ENCODE peak calls at places on chromosomes 2 and 18, in nine cellular contexts. One of them, this sample, is unnamed.

GRCh38 chr2:38806001-38806400 is 28.0 kb downstream of the GEMIN6 start:
- DNase-seq in Right ventricle myocardium superior: no peak
- DNase-seq in fibroblast of lung: no peak
- DNase-seq in NCI-H1092 treated with DMSO at 0.1 percent for 48 hours: no peak
- DNase-seq in HL-60: no peak
- DNase-seq in occipital lobe: no peak
- DNase-seq in stimulated activated CD4-positive, alpha-beta T cell treated with anti-CD3 and anti-CD28 coated beads, Interleukin-12 subunit alpha, Interleukin-12 subunit beta, amount 100 ng/mL, for 48 hours: no peak
- DNase-seq in H1: no peak
- DNase-seq in astrocyte of the spinal cord: no peak
- DNase-seq in this sample: no peak

GRCh38 chr2:134601266-134601665 is 117.5 kb downstream of the TMEM163 start:
- DNase-seq in Right ventricle myocardium superior: no peak
- DNase-seq in fibroblast of lung: no peak
- DNase-seq in NCI-H1092 treated with DMSO at 0.1 percent for 48 hours: no peak
- DNase-seq in HL-60: no peak
- DNase-seq in occipital lobe: no peak
- DNase-seq in stimulated activated CD4-positive, alpha-beta T cell treated with anti-CD3 and anti-CD28 coated beads, Interleukin-12 subunit alpha, Interleukin-12 subunit beta, amount 100 ng/mL, for 48 hours: no peak
- DNase-seq in H1: no peak
- DNase-seq in astrocyte of the spinal cord: no peak
- DNase-seq in this sample: no peak

GRCh38 chr18:32469691-32470131 is 971 bp downstream of the GAREM1 start:
- DNase-seq in Right ventricle myocardium superior: no peak
- DNase-seq in fibroblast of lung: peak; percentile 52
- DNase-seq in NCI-H1092 treated with DMSO at 0.1 percent for 48 hours: no peak
- DNase-seq in HL-60: no peak
- DNase-seq in occipital lobe: no peak
- DNase-seq in stimulated activated CD4-positive, alpha-beta T cell treated with anti-CD3 and anti-CD28 coated beads, Interleukin-12 subunit alpha, Interleukin-12 subunit beta, amount 100 ng/mL, for 48 hours: no peak
- DNase-seq in H1: no peak
- DNase-seq in astrocyte of the spinal cord: peak; percentile 38
- DNase-seq in this sample: no peak

GRCh38 chr2:119288576-119288975 is 64.9 kb downstream of the STEAP3 start:
- DNase-seq in Right ventricle myocardium superior: no peak
- DNase-seq in fibroblast of lung: no peak
- DNase-seq in NCI-H1092 treated with DMSO at 0.1 percent for 48 hours: no peak
- DNase-seq in HL-60: no peak
- DNase-seq in occipital lobe: no peak
- DNase-seq in stimulated activated CD4-positive, alpha-beta T cell treated with anti-CD3 and anti-CD28 coated beads, Interleukin-12 subunit alpha, Interleukin-12 subunit beta, amount 100 ng/mL, for 48 hours: no peak
- DNase-seq in H1: no peak
- DNase-seq in astrocyte of the spinal cord: no peak
- DNase-seq in this sample: no peak

GRCh38 chr18:72427721-72428120 is 116.4 kb downstream of the CBLN2 start:
- DNase-seq in Right ventricle myocardium superior: no peak
- DNase-seq in fibroblast of lung: no peak
- DNase-seq in NCI-H1092 treated with DMSO at 0.1 percent for 48 hours: no peak
- DNase-seq in HL-60: no peak
- DNase-seq in occipital lobe: no peak
- DNase-seq in stimulated activated CD4-positive, alpha-beta T cell treated with anti-CD3 and anti-CD28 coated beads, Interleukin-12 subunit alpha, Interleukin-12 subunit beta, amount 100 ng/mL, for 48 hours: no peak
- DNase-seq in H1: no peak
- DNase-seq in astrocyte of the spinal cord: peak; percentile 57
- DNase-seq in this sample: no peak

GRCh38 chr18:45014047-45014501 is 333.4 kb downstream of the SETBP1 start:
- DNase-seq in Right ventricle myocardium superior: no peak
- DNase-seq in fibroblast of lung: peak; percentile 72
- DNase-seq in NCI-H1092 treated with DMSO at 0.1 percent for 48 hours: no peak
- DNase-seq in HL-60: no peak
- DNase-seq in occipital lobe: peak; percentile 16
- DNase-seq in stimulated activated CD4-positive, alpha-beta T cell treated with anti-CD3 and anti-CD28 coated beads, Interleukin-12 subunit alpha, Interleukin-12 subunit beta, amount 100 ng/mL, for 48 hours: no peak
- DNase-seq in H1: no peak
- DNase-seq in astrocyte of the spinal cord: peak; percentile 88
- DNase-seq in this sample: no peak

GRCh38 chr2:130845507-130846085 is 8.9 kb downstream of the ARHGEF4 start:
- DNase-seq in Right ventricle myocardium superior: no peak
- DNase-seq in fibroblast of lung: no peak
- DNase-seq in NCI-H1092 treated with DMSO at 0.1 percent for 48 hours: no peak
- DNase-seq in HL-60: no peak
- DNase-seq in occipital lobe: no peak
- DNase-seq in stimulated activated CD4-positive, alpha-beta T cell treated with anti-CD3 and anti-CD28 coated beads, Interleukin-12 subunit alpha, Interleukin-12 subunit beta, amount 100 ng/mL, for 48 hours: no peak
- DNase-seq in H1: no peak
- DNase-seq in astrocyte of the spinal cord: no peak
- DNase-seq in this sample: no peak

GRCh38 chr2:25165992-25166618 is 2.3 kb downstream of the POMC start:
- DNase-seq in Right ventricle myocardium superior: no peak
- DNase-seq in fibroblast of lung: no peak
- DNase-seq in NCI-H1092 treated with DMSO at 0.1 percent for 48 hours: peak; percentile 46
- DNase-seq in HL-60: peak; percentile 78
- DNase-seq in occipital lobe: no peak
- DNase-seq in stimulated activated CD4-positive, alpha-beta T cell treated with anti-CD3 and anti-CD28 coated beads, Interleukin-12 subunit alpha, Interleukin-12 subunit beta, amount 100 ng/mL, for 48 hours: no peak
- DNase-seq in H1: no peak
- DNase-seq in astrocyte of the spinal cord: no peak
- DNase-seq in this sample: no peak

GRCh38 chr2:66582975-66583842 is 148.3 kb downstream of the MEIS1 start:
- DNase-seq in Right ventricle myocardium superior: no peak
- DNase-seq in fibroblast of lung: peak; percentile 71
- DNase-seq in NCI-H1092 treated with DMSO at 0.1 percent for 48 hours: no peak
- DNase-seq in HL-60: no peak
- DNase-seq in occipital lobe: no peak
- DNase-seq in stimulated activated CD4-positive, alpha-beta T cell treated with anti-CD3 and anti-CD28 coated beads, Interleukin-12 subunit alpha, Interleukin-12 subunit beta, amount 100 ng/mL, for 48 hours: no peak
- DNase-seq in H1: no peak
- DNase-seq in astrocyte of the spinal cord: no peak
- DNase-seq in this sample: no peak

GRCh38 chr2:138956116-138956515 is 175.9 kb upstream of the NXPH2 start:
- DNase-seq in Right ventricle myocardium superior: no peak
- DNase-seq in fibroblast of lung: no peak
- DNase-seq in NCI-H1092 treated with DMSO at 0.1 percent for 48 hours: no peak
- DNase-seq in HL-60: no peak
- DNase-seq in occipital lobe: no peak
- DNase-seq in stimulated activated CD4-positive, alpha-beta T cell treated with anti-CD3 and anti-CD28 coated beads, Interleukin-12 subunit alpha, Interleukin-12 subunit beta, amount 100 ng/mL, for 48 hours: no peak
- DNase-seq in H1: no peak
- DNase-seq in astrocyte of the spinal cord: peak; percentile 20
- DNase-seq in this sample: no peak

GRCh38 chr2:231621051-231621879 is 28.6 kb downstream of the TEX44 start:
- DNase-seq in Right ventricle myocardium superior: peak; percentile 49
- DNase-seq in fibroblast of lung: no peak
- DNase-seq in NCI-H1092 treated with DMSO at 0.1 percent for 48 hours: peak; percentile 52
- DNase-seq in HL-60: no peak
- DNase-seq in occipital lobe: no peak
- DNase-seq in stimulated activated CD4-positive, alpha-beta T cell treated with anti-CD3 and anti-CD28 coated beads, Interleukin-12 subunit alpha, Interleukin-12 subunit beta, amount 100 ng/mL, for 48 hours: no peak
- DNase-seq in H1: no peak
- DNase-seq in astrocyte of the spinal cord: no peak
- DNase-seq in this sample: no peak

GRCh38 chr18:12315911-12316310 is 7.9 kb downstream of the TUBB6 start:
- DNase-seq in Right ventricle myocardium superior: peak; percentile 82
- DNase-seq in fibroblast of lung: no peak
- DNase-seq in NCI-H1092 treated with DMSO at 0.1 percent for 48 hours: no peak
- DNase-seq in HL-60: no peak
- DNase-seq in occipital lobe: no peak
- DNase-seq in stimulated activated CD4-positive, alpha-beta T cell treated with anti-CD3 and anti-CD28 coated beads, Interleukin-12 subunit alpha, Interleukin-12 subunit beta, amount 100 ng/mL, for 48 hours: no peak
- DNase-seq in H1: no peak
- DNase-seq in astrocyte of the spinal cord: no peak
- DNase-seq in this sample: no peak

GRCh38 chr2:100623033-100623715 is 60.4 kb downstream of the PDCL3 start:
- DNase-seq in Right ventricle myocardium superior: no peak
- DNase-seq in fibroblast of lung: no peak
- DNase-seq in NCI-H1092 treated with DMSO at 0.1 percent for 48 hours: no peak
- DNase-seq in HL-60: no peak
- DNase-seq in occipital lobe: no peak
- DNase-seq in stimulated activated CD4-positive, alpha-beta T cell treated with anti-CD3 and anti-CD28 coated beads, Interleukin-12 subunit alpha, Interleukin-12 subunit beta, amount 100 ng/mL, for 48 hours: no peak
- DNase-seq in H1: no peak
- DNase-seq in astrocyte of the spinal cord: no peak
- DNase-seq in this sample: no peak

GRCh38 chr2:237860273-237860935 is 981 bp downstream of the RAMP1 start:
- DNase-seq in Right ventricle myocardium superior: no peak
- DNase-seq in fibroblast of lung: no peak
- DNase-seq in NCI-H1092 treated with DMSO at 0.1 percent for 48 hours: no peak
- DNase-seq in HL-60: peak; percentile 9
- DNase-seq in occipital lobe: no peak
- DNase-seq in stimulated activated CD4-positive, alpha-beta T cell treated with anti-CD3 and anti-CD28 coated beads, Interleukin-12 subunit alpha, Interleukin-12 subunit beta, amount 100 ng/mL, for 48 hours: no peak
- DNase-seq in H1: no peak
- DNase-seq in astrocyte of the spinal cord: no peak
- DNase-seq in this sample: no peak

GRCh38 chr2:108965540-108966299 is 23.3 kb downstream of the EDAR start:
- DNase-seq in Right ventricle myocardium superior: no peak
- DNase-seq in fibroblast of lung: no peak
- DNase-seq in NCI-H1092 treated with DMSO at 0.1 percent for 48 hours: no peak
- DNase-seq in HL-60: no peak
- DNase-seq in occipital lobe: no peak
- DNase-seq in stimulated activated CD4-positive, alpha-beta T cell treated with anti-CD3 and anti-CD28 coated beads, Interleukin-12 subunit alpha, Interleukin-12 subunit beta, amount 100 ng/mL, for 48 hours: peak; percentile 17
- DNase-seq in H1: no peak
- DNase-seq in astrocyte of the spinal cord: no peak
- DNase-seq in this sample: no peak

GRCh38 chr18:49874238-49874637 is 60.9 kb upstream of the ACAA2 start:
- DNase-seq in Right ventricle myocardium superior: no peak
- DNase-seq in fibroblast of lung: no peak
- DNase-seq in NCI-H1092 treated with DMSO at 0.1 percent for 48 hours: no peak
- DNase-seq in HL-60: no peak
- DNase-seq in occipital lobe: no peak
- DNase-seq in stimulated activated CD4-positive, alpha-beta T cell treated with anti-CD3 and anti-CD28 coated beads, Interleukin-12 subunit alpha, Interleukin-12 subunit beta, amount 100 ng/mL, for 48 hours: no peak
- DNase-seq in H1: no peak
- DNase-seq in astrocyte of the spinal cord: no peak
- DNase-seq in this sample: no peak

GRCh38 chr2:110847651-110848050 is 115.3 kb downstream of the ACOXL start:
- DNase-seq in Right ventricle myocardium superior: no peak
- DNase-seq in fibroblast of lung: no peak
- DNase-seq in NCI-H1092 treated with DMSO at 0.1 percent for 48 hours: no peak
- DNase-seq in HL-60: no peak
- DNase-seq in occipital lobe: no peak
- DNase-seq in stimulated activated CD4-positive, alpha-beta T cell treated with anti-CD3 and anti-CD28 coated beads, Interleukin-12 subunit alpha, Interleukin-12 subunit beta, amount 100 ng/mL, for 48 hours: no peak
- DNase-seq in H1: no peak
- DNase-seq in astrocyte of the spinal cord: no peak
- DNase-seq in this sample: no peak

GRCh38 chr18:32048507-32049091 is 30.0 kb downstream of the RNF125 start:
- DNase-seq in Right ventricle myocardium superior: peak; percentile 66
- DNase-seq in fibroblast of lung: peak; percentile 33
- DNase-seq in NCI-H1092 treated with DMSO at 0.1 percent for 48 hours: no peak
- DNase-seq in HL-60: peak; percentile 90
- DNase-seq in occipital lobe: no peak
- DNase-seq in stimulated activated CD4-positive, alpha-beta T cell treated with anti-CD3 and anti-CD28 coated beads, Interleukin-12 subunit alpha, Interleukin-12 subunit beta, amount 100 ng/mL, for 48 hours: no peak
- DNase-seq in H1: no peak
- DNase-seq in astrocyte of the spinal cord: peak; percentile 45
- DNase-seq in this sample: no peak

GRCh38 chr2:74474481-74474880 is 2.0 kb upstream of the MRPL53 start:
- DNase-seq in Right ventricle myocardium superior: no peak
- DNase-seq in fibroblast of lung: no peak
- DNase-seq in NCI-H1092 treated with DMSO at 0.1 percent for 48 hours: no peak
- DNase-seq in HL-60: no peak
- DNase-seq in occipital lobe: no peak
- DNase-seq in stimulated activated CD4-positive, alpha-beta T cell treated with anti-CD3 and anti-CD28 coated beads, Interleukin-12 subunit alpha, Interleukin-12 subunit beta, amount 100 ng/mL, for 48 hours: no peak
- DNase-seq in H1: no peak
- DNase-seq in astrocyte of the spinal cord: no peak
- DNase-seq in this sample: no peak

GRCh38 chr2:173386441-173387044 is 31.9 kb downstream of the CDCA7 start:
- DNase-seq in Right ventricle myocardium superior: no peak
- DNase-seq in fibroblast of lung: no peak
- DNase-seq in NCI-H1092 treated with DMSO at 0.1 percent for 48 hours: no peak
- DNase-seq in HL-60: no peak
- DNase-seq in occipital lobe: no peak
- DNase-seq in stimulated activated CD4-positive, alpha-beta T cell treated with anti-CD3 and anti-CD28 coated beads, Interleukin-12 subunit alpha, Interleukin-12 subunit beta, amount 100 ng/mL, for 48 hours: no peak
- DNase-seq in H1: no peak
- DNase-seq in astrocyte of the spinal cord: no peak
- DNase-seq in this sample: no peak

GRCh38 chr2:154587739-154588138 is 110.8 kb upstream of the KCNJ3 start:
- DNase-seq in Right ventricle myocardium superior: no peak
- DNase-seq in fibroblast of lung: no peak
- DNase-seq in NCI-H1092 treated with DMSO at 0.1 percent for 48 hours: no peak
- DNase-seq in HL-60: no peak
- DNase-seq in occipital lobe: no peak
- DNase-seq in stimulated activated CD4-positive, alpha-beta T cell treated with anti-CD3 and anti-CD28 coated beads, Interleukin-12 subunit alpha, Interleukin-12 subunit beta, amount 100 ng/mL, for 48 hours: no peak
- DNase-seq in H1: no peak
- DNase-seq in astrocyte of the spinal cord: no peak
- DNase-seq in this sample: no peak

GRCh38 chr2:199315299-199316179 is 142.2 kb downstream of the SATB2 start:
- DNase-seq in Right ventricle myocardium superior: no peak
- DNase-seq in fibroblast of lung: peak; percentile 62
- DNase-seq in NCI-H1092 treated with DMSO at 0.1 percent for 48 hours: no peak
- DNase-seq in HL-60: no peak
- DNase-seq in occipital lobe: no peak
- DNase-seq in stimulated activated CD4-positive, alpha-beta T cell treated with anti-CD3 and anti-CD28 coated beads, Interleukin-12 subunit alpha, Interleukin-12 subunit beta, amount 100 ng/mL, for 48 hours: no peak
- DNase-seq in H1: no peak
- DNase-seq in astrocyte of the spinal cord: peak; percentile 79
- DNase-seq in this sample: peak; percentile 16

GRCh38 chr2:45745231-45745630 is 93.8 kb downstream of the PRKCE start:
- DNase-seq in Right ventricle myocardium superior: no peak
- DNase-seq in fibroblast of lung: no peak
- DNase-seq in NCI-H1092 treated with DMSO at 0.1 percent for 48 hours: no peak
- DNase-seq in HL-60: no peak
- DNase-seq in occipital lobe: no peak
- DNase-seq in stimulated activated CD4-positive, alpha-beta T cell treated with anti-CD3 and anti-CD28 coated beads, Interleukin-12 subunit alpha, Interleukin-12 subunit beta, amount 100 ng/mL, for 48 hours: no peak
- DNase-seq in H1: no peak
- DNase-seq in astrocyte of the spinal cord: no peak
- DNase-seq in this sample: no peak

GRCh38 chr2:169877406-169877805 is 50.2 kb downstream of the UBR3 start:
- DNase-seq in Right ventricle myocardium superior: no peak
- DNase-seq in fibroblast of lung: peak; percentile 54
- DNase-seq in NCI-H1092 treated with DMSO at 0.1 percent for 48 hours: peak; percentile 3
- DNase-seq in HL-60: no peak
- DNase-seq in occipital lobe: no peak
- DNase-seq in stimulated activated CD4-positive, alpha-beta T cell treated with anti-CD3 and anti-CD28 coated beads, Interleukin-12 subunit alpha, Interleukin-12 subunit beta, amount 100 ng/mL, for 48 hours: no peak
- DNase-seq in H1: no peak
- DNase-seq in astrocyte of the spinal cord: peak; percentile 24
- DNase-seq in this sample: no peak

GRCh38 chr18:48913201-48913600 is 37.6 kb downstream of the SMAD7 start:
- DNase-seq in Right ventricle myocardium superior: no peak
- DNase-seq in fibroblast of lung: no peak
- DNase-seq in NCI-H1092 treated with DMSO at 0.1 percent for 48 hours: peak; percentile 29
- DNase-seq in HL-60: no peak
- DNase-seq in occipital lobe: no peak
- DNase-seq in stimulated activated CD4-positive, alpha-beta T cell treated with anti-CD3 and anti-CD28 coated beads, Interleukin-12 subunit alpha, Interleukin-12 subunit beta, amount 100 ng/mL, for 48 hours: peak; percentile 21
- DNase-seq in H1: no peak
- DNase-seq in astrocyte of the spinal cord: no peak
- DNase-seq in this sample: no peak

GRCh38 chr18:59839931-59840685 is 59.7 kb upstream of the PMAIP1 start:
- DNase-seq in Right ventricle myocardium superior: no peak
- DNase-seq in fibroblast of lung: no peak
- DNase-seq in NCI-H1092 treated with DMSO at 0.1 percent for 48 hours: no peak
- DNase-seq in HL-60: no peak
- DNase-seq in occipital lobe: no peak
- DNase-seq in stimulated activated CD4-positive, alpha-beta T cell treated with anti-CD3 and anti-CD28 coated beads, Interleukin-12 subunit alpha, Interleukin-12 subunit beta, amount 100 ng/mL, for 48 hours: no peak
- DNase-seq in H1: no peak
- DNase-seq in astrocyte of the spinal cord: no peak
- DNase-seq in this sample: no peak

GRCh38 chr2:27117995-27118524 is 868 bp downstream of the CGREF1 start:
- DNase-seq in Right ventricle myocardium superior: no peak
- DNase-seq in fibroblast of lung: no peak
- DNase-seq in NCI-H1092 treated with DMSO at 0.1 percent for 48 hours: no peak
- DNase-seq in HL-60: no peak
- DNase-seq in occipital lobe: no peak
- DNase-seq in stimulated activated CD4-positive, alpha-beta T cell treated with anti-CD3 and anti-CD28 coated beads, Interleukin-12 subunit alpha, Interleukin-12 subunit beta, amount 100 ng/mL, for 48 hours: no peak
- DNase-seq in H1: no peak
- DNase-seq in astrocyte of the spinal cord: no peak
- DNase-seq in this sample: no peak

GRCh38 chr18:13474907-13475306 is 251.5 kb downstream of the FAM210A start:
- DNase-seq in Right ventricle myocardium superior: no peak
- DNase-seq in fibroblast of lung: no peak
- DNase-seq in NCI-H1092 treated with DMSO at 0.1 percent for 48 hours: no peak
- DNase-seq in HL-60: no peak
- DNase-seq in occipital lobe: no peak
- DNase-seq in stimulated activated CD4-positive, alpha-beta T cell treated with anti-CD3 and anti-CD28 coated beads, Interleukin-12 subunit alpha, Interleukin-12 subunit beta, amount 100 ng/mL, for 48 hours: no peak
- DNase-seq in H1: no peak
- DNase-seq in astrocyte of the spinal cord: peak; percentile 36
- DNase-seq in this sample: no peak

GRCh38 chr2:17506736-17507616 is 11.3 kb downstream of the RAD51AP2 start:
- DNase-seq in Right ventricle myocardium superior: no peak
- DNase-seq in fibroblast of lung: no peak
- DNase-seq in NCI-H1092 treated with DMSO at 0.1 percent for 48 hours: no peak
- DNase-seq in HL-60: no peak
- DNase-seq in occipital lobe: no peak
- DNase-seq in stimulated activated CD4-positive, alpha-beta T cell treated with anti-CD3 and anti-CD28 coated beads, Interleukin-12 subunit alpha, Interleukin-12 subunit beta, amount 100 ng/mL, for 48 hours: no peak
- DNase-seq in H1: no peak
- DNase-seq in astrocyte of the spinal cord: peak; percentile 20
- DNase-seq in this sample: no peak

GRCh38 chr2:393711-394696 is 106.1 kb upstream of the ALKAL2 start:
- DNase-seq in Right ventricle myocardium superior: no peak
- DNase-seq in fibroblast of lung: no peak
- DNase-seq in NCI-H1092 treated with DMSO at 0.1 percent for 48 hours: peak; percentile 20
- DNase-seq in HL-60: peak; percentile 6
- DNase-seq in occipital lobe: peak; percentile 54
- DNase-seq in stimulated activated CD4-positive, alpha-beta T cell treated with anti-CD3 and anti-CD28 coated beads, Interleukin-12 subunit alpha, Interleukin-12 subunit beta, amount 100 ng/mL, for 48 hours: peak; percentile 34
- DNase-seq in H1: peak; percentile 47
- DNase-seq in astrocyte of the spinal cord: peak; percentile 65
- DNase-seq in this sample: no peak

GRCh38 chr2:172462393-172463381 is 35.3 kb downstream of the ITGA6 start:
- DNase-seq in Right ventricle myocardium superior: no peak
- DNase-seq in fibroblast of lung: no peak
- DNase-seq in NCI-H1092 treated with DMSO at 0.1 percent for 48 hours: no peak
- DNase-seq in HL-60: peak; percentile 81
- DNase-seq in occipital lobe: no peak
- DNase-seq in stimulated activated CD4-positive, alpha-beta T cell treated with anti-CD3 and anti-CD28 coated beads, Interleukin-12 subunit alpha, Interleukin-12 subunit beta, amount 100 ng/mL, for 48 hours: no peak
- DNase-seq in H1: no peak
- DNase-seq in astrocyte of the spinal cord: no peak
- DNase-seq in this sample: no peak

This sample was measured in iPS DF 6.9.